ENCODE peak calls at places on chromosomes 12 and 14, in six cellular contexts. M is stimulated activated CD8-positive, alpha-beta memory T cell treated with anti-CD3 and anti-CD28 coated beads, Interleukin-15, amount 100 ng/mL, for 24 hours; D is uterus; L is T-helper 1 cell; N is smooth muscle cell of the brain vasculature; X is GDM1. B is an unnamed sample.

GRCh38 chr12:121637231-121637914 is 11.0 kb downstream of the ORAI1 start:
- DNase-seq in D (no peak), L (peak), X (peak), M (no peak), N (no peak), B (no peak)

GRCh38 chr14:45972416-45972815 is 679.2 kb downstream of the RPL10L start:
- DNase-seq in N (no peak), D (no peak), X (no peak), M (no peak), L (no peak), B (no peak)

GRCh38 chr12:46388427-46388992 is 15.9 kb upstream of the SLC38A2 start:
- DNase-seq in X (no peak), L (no peak), D (no peak), N (no peak), M (no peak), B (no peak)

GRCh38 chr12:82651489-82651888 is 35.2 kb upstream of the TMTC2 start:
- DNase-seq in D (no peak), L (no peak), N (no peak), X (no peak), M (no peak), B (no peak)

GRCh38 chr12:22437031-22437806 is 102.7 kb upstream of the ST8SIA1 start:
- DNase-seq in D (no peak), M (no peak), L (no peak), X (no peak), N (no peak), B (no peak)

GRCh38 chr14:92490239-92490959 is 23.2 kb upstream of the RIN3 start:
- DNase-seq in L (no peak), N (no peak), M (no peak), X (no peak), D (no peak), B (no peak)

GRCh38 chr14:72503696-72504368 is 390.1 kb downstream of the DPF3 start:
- DNase-seq in L (no peak), X (no peak), M (no peak), D (no peak), N (no peak), B (no peak)

GRCh38 chr14:28744126-28744525 is 22.5 kb upstream of the FOXG1 start:
- DNase-seq in M (no peak), D (no peak), N (no peak), L (no peak), X (no peak), B (no peak)

GRCh38 chr12:4725057-4725456 is 4.9 kb downstream of the GALNT8 start:
- DNase-seq in X (no peak), N (no peak), M (no peak), D (no peak), L (no peak), B (no peak)